ENCODE peak calls at places on chromosomes 6 and 20, in six cellular contexts. One of them, this sample, is unnamed.

GRCh38 chr20:25083773-25084615 is 2.1 kb upstream of the VSX1 start:
- DNase-seq in pancreas: no peak
- DNase-seq in colonic mucosa: no peak
- DNase-seq in brain microvascular endothelial cell: no peak
- DNase-seq in cardiac fibroblast: no peak
- DNase-seq in PC-3: no peak
- DNase-seq in this sample: no peak

GRCh38 chr6:155349129-155349528 is 34.8 kb upstream of the TFB1M start:
- DNase-seq in pancreas: no peak
- DNase-seq in colonic mucosa: no peak
- DNase-seq in brain microvascular endothelial cell: peak; percentile 34
- DNase-seq in cardiac fibroblast: peak; percentile 35
- DNase-seq in PC-3: no peak
- DNase-seq in this sample: no peak

GRCh38 chr6:15511248-15512125 is 151.3 kb downstream of the DTNBP1 start:
- DNase-seq in pancreas: no peak
- DNase-seq in colonic mucosa: no peak
- DNase-seq in brain microvascular endothelial cell: no peak
- DNase-seq in cardiac fibroblast: no peak
- DNase-seq in PC-3: no peak
- DNase-seq in this sample: no peak

GRCh38 chr6:18214003-18214402 is 50.3 kb downstream of the DEK start:
- DNase-seq in pancreas: no peak
- DNase-seq in colonic mucosa: no peak
- DNase-seq in brain microvascular endothelial cell: no peak
- DNase-seq in cardiac fibroblast: no peak
- DNase-seq in PC-3: no peak
- DNase-seq in this sample: no peak

GRCh38 chr20:49320460-49320859 is 42.6 kb upstream of the ZNFX1 start:
- DNase-seq in pancreas: no peak
- DNase-seq in colonic mucosa: no peak
- DNase-seq in brain microvascular endothelial cell: peak; percentile 49
- DNase-seq in cardiac fibroblast: peak; percentile 58
- DNase-seq in PC-3: peak; percentile 72
- DNase-seq in this sample: no peak

GRCh38 chr6:40972814-40973213 is 66.2 kb downstream of the UNC5CL start:
- DNase-seq in pancreas: no peak
- DNase-seq in colonic mucosa: no peak
- DNase-seq in brain microvascular endothelial cell: no peak
- DNase-seq in cardiac fibroblast: no peak
- DNase-seq in PC-3: no peak
- DNase-seq in this sample: no peak

GRCh38 chr6:147154454-147154853 is 49.8 kb upstream of the STXBP5 start:
- DNase-seq in pancreas: no peak
- DNase-seq in colonic mucosa: no peak
- DNase-seq in brain microvascular endothelial cell: peak; percentile 58
- DNase-seq in cardiac fibroblast: peak; percentile 86
- DNase-seq in PC-3: peak; percentile 94
- DNase-seq in this sample: peak; percentile 41

GRCh38 chr20:9660236-9660868 is 146.0 kb downstream of the LAMP5 start:
- DNase-seq in pancreas: no peak
- DNase-seq in colonic mucosa: no peak
- DNase-seq in brain microvascular endothelial cell: no peak
- DNase-seq in cardiac fibroblast: peak; percentile 3
- DNase-seq in PC-3: peak; percentile 43
- DNase-seq in this sample: no peak

GRCh38 chr20:34014878-34015277 is 21.2 kb downstream of the RALY start:
- DNase-seq in pancreas: no peak
- DNase-seq in colonic mucosa: peak; percentile 29
- DNase-seq in brain microvascular endothelial cell: no peak
- DNase-seq in cardiac fibroblast: no peak
- DNase-seq in PC-3: no peak
- DNase-seq in this sample: no peak

GRCh38 chr20:49563015-49563980 is 4.6 kb downstream of the PTGIS start:
- DNase-seq in pancreas: no peak
- DNase-seq in colonic mucosa: no peak
- DNase-seq in brain microvascular endothelial cell: no peak
- DNase-seq in cardiac fibroblast: no peak
- DNase-seq in PC-3: no peak
- DNase-seq in this sample: no peak

GRCh38 chr20:58523916-58524315 is 8.7 kb upstream of the APCDD1L start:
- DNase-seq in pancreas: no peak
- DNase-seq in colonic mucosa: no peak
- DNase-seq in brain microvascular endothelial cell: no peak
- DNase-seq in cardiac fibroblast: peak; percentile 75
- DNase-seq in PC-3: no peak
- DNase-seq in this sample: no peak

GRCh38 chr20:40637176-40637575 is 51.9 kb downstream of the MAFB start:
- DNase-seq in pancreas: no peak
- DNase-seq in colonic mucosa: no peak
- DNase-seq in brain microvascular endothelial cell: no peak
- DNase-seq in cardiac fibroblast: no peak
- DNase-seq in PC-3: no peak
- DNase-seq in this sample: no peak

GRCh38 chr20:38473353-38473795 is 731 bp downstream of the RALGAPB start:
- DNase-seq in pancreas: no peak
- DNase-seq in colonic mucosa: no peak
- DNase-seq in brain microvascular endothelial cell: no peak
- DNase-seq in cardiac fibroblast: peak; percentile 41
- DNase-seq in PC-3: peak; percentile 40
- DNase-seq in this sample: no peak

GRCh38 chr6:167827062-167827587 is 414 bp downstream of the AFDN start:
- DNase-seq in pancreas: peak; percentile 79
- DNase-seq in colonic mucosa: no peak
- DNase-seq in brain microvascular endothelial cell: no peak
- DNase-seq in cardiac fibroblast: peak; percentile 13
- DNase-seq in PC-3: peak; percentile 30
- DNase-seq in this sample: no peak

GRCh38 chr20:25014816-25015215 is 22.3 kb upstream of the APMAP start:
- DNase-seq in pancreas: no peak
- DNase-seq in colonic mucosa: no peak
- DNase-seq in brain microvascular endothelial cell: no peak
- DNase-seq in cardiac fibroblast: no peak
- DNase-seq in PC-3: no peak
- DNase-seq in this sample: no peak

GRCh38 chr6:111922454-111923297 is 49.4 kb upstream of the FYN start:
- DNase-seq in pancreas: no peak
- DNase-seq in colonic mucosa: no peak
- DNase-seq in brain microvascular endothelial cell: no peak
- DNase-seq in cardiac fibroblast: peak; percentile 67
- DNase-seq in PC-3: peak; percentile 31
- DNase-seq in this sample: peak; percentile 68

GRCh38 chr20:58237318-58238182 is 9.1 kb upstream of the ANKRD60 start:
- DNase-seq in pancreas: no peak
- DNase-seq in colonic mucosa: peak; percentile 4
- DNase-seq in brain microvascular endothelial cell: peak; percentile 35
- DNase-seq in cardiac fibroblast: peak; percentile 79
- DNase-seq in PC-3: peak; percentile 72
- DNase-seq in this sample: peak; percentile 61

GRCh38 chr20:45406260-45407066 is 1.6 kb upstream of the DBNDD2 start:
- DNase-seq in pancreas: peak; percentile 81
- DNase-seq in colonic mucosa: peak; percentile 86
- DNase-seq in brain microvascular endothelial cell: no peak
- DNase-seq in cardiac fibroblast: peak; percentile 47
- DNase-seq in PC-3: peak; percentile 52
- DNase-seq in this sample: no peak

GRCh38 chr6:96787846-96788580 is 49.3 kb downstream of the GPR63 start:
- DNase-seq in pancreas: no peak
- DNase-seq in colonic mucosa: no peak
- DNase-seq in brain microvascular endothelial cell: no peak
- DNase-seq in cardiac fibroblast: no peak
- DNase-seq in PC-3: no peak
- DNase-seq in this sample: no peak

GRCh38 chr20:5634894-5635293 is 115.3 kb upstream of the SHLD1 start:
- DNase-seq in pancreas: no peak
- DNase-seq in colonic mucosa: no peak
- DNase-seq in brain microvascular endothelial cell: no peak
- DNase-seq in cardiac fibroblast: no peak
- DNase-seq in PC-3: no peak
- DNase-seq in this sample: no peak

GRCh38 chr20:14948416-14948815 is 611.0 kb upstream of the FLRT3 start:
- DNase-seq in pancreas: no peak
- DNase-seq in colonic mucosa: no peak
- DNase-seq in brain microvascular endothelial cell: no peak
- DNase-seq in cardiac fibroblast: no peak
- DNase-seq in PC-3: peak; percentile 35
- DNase-seq in this sample: no peak

GRCh38 chr6:41815587-41815986 is 28.1 kb downstream of the TOMM6 start:
- DNase-seq in pancreas: no peak
- DNase-seq in colonic mucosa: no peak
- DNase-seq in brain microvascular endothelial cell: no peak
- DNase-seq in cardiac fibroblast: no peak
- DNase-seq in PC-3: no peak
- DNase-seq in this sample: no peak

GRCh38 chr20:62760536-62761057 is 35.7 kb upstream of the MRGBP start:
- DNase-seq in pancreas: peak; percentile 65
- DNase-seq in colonic mucosa: no peak
- DNase-seq in brain microvascular endothelial cell: no peak
- DNase-seq in cardiac fibroblast: no peak
- DNase-seq in PC-3: no peak
- DNase-seq in this sample: no peak

GRCh38 chr6:2940851-2941250 is 30.5 kb downstream of the SERPINB6 start:
- DNase-seq in pancreas: no peak
- DNase-seq in colonic mucosa: no peak
- DNase-seq in brain microvascular endothelial cell: no peak
- DNase-seq in cardiac fibroblast: no peak
- DNase-seq in PC-3: no peak
- DNase-seq in this sample: no peak

GRCh38 chr6:98669371-98669770 is 165.0 kb upstream of the POU3F2 start:
- DNase-seq in pancreas: no peak
- DNase-seq in colonic mucosa: no peak
- DNase-seq in brain microvascular endothelial cell: no peak
- DNase-seq in cardiac fibroblast: no peak
- DNase-seq in PC-3: no peak
- DNase-seq in this sample: no peak

GRCh38 chr20:47500554-47500953 is 1.1 kb upstream of the NCOA3 start:
- DNase-seq in pancreas: no peak
- DNase-seq in colonic mucosa: no peak
- DNase-seq in brain microvascular endothelial cell: no peak
- DNase-seq in cardiac fibroblast: no peak
- DNase-seq in PC-3: no peak
- DNase-seq in this sample: no peak
- H3K4me3 ChIP-seq in pancreas: no peak overlapping the region
- H3K4me3 ChIP-seq in colonic mucosa: no peak overlapping the region
- H3K4me3 ChIP-seq in brain microvascular endothelial cell: no peak overlapping the region
- H3K4me3 ChIP-seq in cardiac fibroblast: no peak overlapping the region
- H3K4me3 ChIP-seq in PC-3: peak overlapping the region; percentile 72
- H3K4me3 ChIP-seq in this sample: no peak overlapping the region

GRCh38 chr6:43399932-43400487 is 27.3 kb upstream of the ABCC10 start:
- DNase-seq in pancreas: no peak
- DNase-seq in colonic mucosa: no peak
- DNase-seq in brain microvascular endothelial cell: no peak
- DNase-seq in cardiac fibroblast: no peak
- DNase-seq in PC-3: no peak
- DNase-seq in this sample: no peak

GRCh38 chr6:43405354-43405753 is 22.0 kb upstream of the ABCC10 start:
- DNase-seq in pancreas: no peak
- DNase-seq in colonic mucosa: no peak
- DNase-seq in brain microvascular endothelial cell: no peak
- DNase-seq in cardiac fibroblast: peak; percentile 16
- DNase-seq in PC-3: peak; percentile 56
- DNase-seq in this sample: no peak

GRCh38 chr6:43401730-43402129 is 25.6 kb upstream of the ABCC10 start:
- DNase-seq in pancreas: no peak
- DNase-seq in colonic mucosa: no peak
- DNase-seq in brain microvascular endothelial cell: no peak
- DNase-seq in cardiac fibroblast: no peak
- DNase-seq in PC-3: no peak
- DNase-seq in this sample: no peak

GRCh38 chr6:43407296-43407695 is 20.0 kb upstream of the ABCC10 start:
- DNase-seq in pancreas: no peak
- DNase-seq in colonic mucosa: no peak
- DNase-seq in brain microvascular endothelial cell: no peak
- DNase-seq in cardiac fibroblast: no peak
- DNase-seq in PC-3: no peak
- DNase-seq in this sample: no peak

DNA sequence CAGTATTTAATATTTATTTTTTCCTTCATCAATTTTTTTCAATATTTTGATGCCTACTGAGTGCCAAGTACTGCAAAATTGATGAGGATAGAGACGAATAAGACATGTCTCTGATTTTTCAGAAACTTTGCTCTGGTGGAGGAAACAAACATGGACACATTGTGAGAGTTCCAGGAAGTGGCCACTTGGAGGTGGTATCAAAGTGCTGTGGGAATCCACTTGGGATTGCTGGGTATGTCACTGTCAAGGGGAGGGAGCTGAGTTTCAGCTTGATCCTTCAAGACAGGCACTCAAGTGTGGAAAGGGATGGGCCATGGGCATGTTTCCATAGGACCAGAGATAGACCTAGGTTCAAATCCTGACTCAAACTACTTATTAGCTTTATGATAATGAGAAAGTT is 24.5 kb upstream of the ABCC10 start:
- DNase-seq in pancreas: no peak
- DNase-seq in colonic mucosa: no peak
- DNase-seq in brain microvascular endothelial cell: no peak
- DNase-seq in cardiac fibroblast: no peak
- DNase-seq in PC-3: no peak
- DNase-seq in this sample: no peak
- TF ChIP-seq CTCF in pancreas: no peak
- TF ChIP-seq CTCF in colonic mucosa: no peak
- TF ChIP-seq CTCF in brain microvascular endothelial cell: peak; percentile 35
- TF ChIP-seq CTCF in cardiac fibroblast: no peak
- TF ChIP-seq CTCF in PC-3: no peak
- TF ChIP-seq CTCF in this sample: no peak

DNA sequence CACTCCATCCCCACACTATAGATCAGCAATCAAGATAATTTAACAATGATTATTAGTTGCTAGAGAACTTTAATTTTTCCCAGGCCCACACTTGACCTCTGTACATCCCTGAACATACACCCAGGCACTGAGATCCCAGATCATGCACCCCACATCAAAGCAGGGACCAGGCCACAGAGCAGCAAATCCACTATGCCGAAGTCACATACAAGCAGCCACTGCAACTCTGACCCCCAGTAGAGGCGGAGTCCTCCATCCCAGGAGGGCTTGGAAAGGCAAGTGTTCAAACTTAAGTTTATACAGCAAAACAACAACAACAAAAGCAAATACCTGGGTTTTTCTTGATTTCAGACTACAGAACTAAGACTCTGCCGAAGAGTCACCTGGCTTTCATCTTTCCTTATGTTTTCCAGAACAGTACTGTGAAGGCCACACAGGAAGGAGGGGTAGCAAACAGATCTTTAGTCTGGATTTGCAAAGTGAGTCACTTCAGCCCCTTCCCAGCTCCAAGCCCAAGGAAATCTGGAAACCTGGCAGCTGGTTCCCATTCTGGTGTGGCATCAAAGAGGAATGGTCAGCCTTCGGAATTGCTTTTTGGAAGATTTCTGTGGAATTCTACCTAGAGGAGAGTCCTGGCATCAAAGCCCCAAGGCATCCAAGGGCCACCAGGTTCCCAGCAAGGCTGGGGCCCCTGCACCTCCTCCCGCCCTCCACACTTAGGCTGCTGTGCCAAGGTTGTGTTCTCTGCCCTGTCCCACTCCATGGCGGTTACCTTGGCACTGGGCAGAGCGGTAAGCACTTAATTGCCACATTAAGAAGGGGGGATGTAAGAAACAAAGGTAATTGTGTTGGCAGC is 7.3 kb downstream of the JAG1 start:
- DNase-seq in pancreas: no peak
- DNase-seq in colonic mucosa: no peak
- DNase-seq in brain microvascular endothelial cell: no peak
- DNase-seq in cardiac fibroblast: no peak
- DNase-seq in PC-3: no peak
- DNase-seq in this sample: no peak
- H3K4me3 ChIP-seq in pancreas: no peak overlapping the region
- H3K4me3 ChIP-seq in colonic mucosa: no peak overlapping the region
- H3K4me3 ChIP-seq in brain microvascular endothelial cell: no peak overlapping the region
- H3K4me3 ChIP-seq in cardiac fibroblast: no peak overlapping the region
- H3K4me3 ChIP-seq in PC-3: no peak overlapping the region
- H3K4me3 ChIP-seq in this sample: no peak overlapping the region

GRCh38 chr6:37535701-37536461 is 36.2 kb upstream of the CCDC167 start:
- DNase-seq in pancreas: no peak
- DNase-seq in colonic mucosa: no peak
- DNase-seq in brain microvascular endothelial cell: no peak
- DNase-seq in cardiac fibroblast: no peak
- DNase-seq in PC-3: peak; percentile 40
- DNase-seq in this sample: no peak
- TF ChIP-seq CTCF in pancreas: no peak
- TF ChIP-seq CTCF in colonic mucosa: no peak
- TF ChIP-seq CTCF in brain microvascular endothelial cell: peak; percentile 24
- TF ChIP-seq CTCF in cardiac fibroblast: no peak
- TF ChIP-seq CTCF in PC-3: peak; percentile 40
- TF ChIP-seq CTCF in this sample: no peak